ENCODE peak calls at places on chromosomes 12 and 14, in seven cellular contexts. Q, C, U, V, Y, G and N are unnamed samples.

GRCh38 chr12:95343461-95344230 is 126.0 kb downstream of the VEZT start:
- DNase-seq in Q (no peak), C (no peak), U (no peak), V (no peak), Y (no peak), G (no peak), N (no peak)

GRCh38 chr12:98211914-98212695 is 303.3 kb upstream of the TMPO start:
- DNase-seq in Q (no peak), C (no peak), U (no peak), V (no peak), Y (no peak), G (no peak), N (no peak)

GRCh38 chr12:1839956-1840550 is 19.7 kb downstream of the LRTM2 start:
- DNase-seq in Q (no peak), C (no peak), U (no peak), V (no peak), Y (no peak), G (no peak), N (no peak)

GRCh38 chr14:102508774-102509743 is 517 bp downstream of the ANKRD9 start:
- DNase-seq in Q (peak), C (peak), U (no peak), V (peak), Y (peak), G (peak), N (no peak)

GRCh38 chr12:104197264-104197663 is 18.3 kb upstream of the TXNRD1 start:
- DNase-seq in Q (peak), C (no peak), U (no peak), V (no peak), Y (no peak), G (no peak), N (no peak)

GRCh38 chr14:81529391-81529790 is 4.3 kb downstream of the SEL1L start:
- DNase-seq in Q (peak), C (no peak), U (no peak), V (no peak), Y (no peak), G (no peak), N (no peak)

GRCh38 chr12:17028348-17028747 is 422.4 kb upstream of the LMO3 start:
- DNase-seq in Q (no peak), C (no peak), U (no peak), V (no peak), Y (no peak), G (no peak), N (no peak)

GRCh38 chr12:110765144-110765543 is 22.5 kb upstream of the PPP1CC start:
- DNase-seq in Q (no peak), C (no peak), U (no peak), V (no peak), Y (peak), G (no peak), N (no peak)

GRCh38 chr14:59321184-59321952 is 132.9 kb downstream of the DAAM1 start:
- DNase-seq in Q (peak), C (no peak), U (no peak), V (no peak), Y (no peak), G (no peak), N (no peak)

GRCh38 chr12:86260183-86260582 is 4.0 kb upstream of the MGAT4C start:
- DNase-seq in Q (no peak), C (no peak), U (no peak), V (no peak), Y (no peak), G (no peak), N (no peak)

GRCh38 chr12:69161835-69162234 is 77.5 kb upstream of the CPSF6 start:
- DNase-seq in Q (peak), C (no peak), U (no peak), V (no peak), Y (no peak), G (no peak), N (no peak)

GRCh38 chr12:48852734-48853168 is 788 bp upstream of the DDX23 start:
- DNase-seq in Q (no peak), C (no peak), U (no peak), V (no peak), Y (no peak), G (no peak), N (no peak)

GRCh38 chr12:131901431-131902331 is 7.3 kb downstream of the ULK1 start:
- DNase-seq in Q (no peak), C (no peak), U (no peak), V (no peak), Y (peak), G (peak), N (no peak)

GRCh38 chr12:70436836-70437235 is 70.7 kb downstream of the KCNMB4 start:
- DNase-seq in Q (no peak), C (no peak), U (no peak), V (no peak), Y (no peak), G (no peak), N (no peak)

GRCh38 chr14:94599656-94600004 is 12.6 kb upstream of the SERPINA3 start:
- DNase-seq in Q (no peak), C (no peak), U (no peak), V (no peak), Y (no peak), G (no peak), N (no peak)

GRCh38 chr14:91280129-91280528 is 35.6 kb upstream of the GPR68 start:
- DNase-seq in Q (no peak), C (no peak), U (no peak), V (no peak), Y (no peak), G (no peak), N (no peak)

GRCh38 chr14:93231129-93231979 is 24.3 kb downstream of the UBR7 start:
- DNase-seq in Q (peak), C (no peak), U (no peak), V (no peak), Y (no peak), G (no peak), N (no peak)

GRCh38 chr14:100691395-100692025 is 35.2 kb upstream of the DLK1 start:
- DNase-seq in Q (no peak), C (no peak), U (no peak), V (no peak), Y (no peak), G (peak), N (no peak)